ENCODE peak calls at places on chromosome 19, in four cellular contexts. B is HepG2, F is H1, J is K562. E is an unnamed sample.

GRCh38 chr19:14494910-14495677 is 833 bp downstream of the GIPC1 start:
- DNase-seq in B (no peak), F (no peak), J (no peak), E (peak)

GRCh38 chr19:14450876-14451275 is 17.8 kb downstream of the PKN1 start:
- DNase-seq in B (no peak), F (no peak), J (no peak), E (no peak)

GRCh38 chr19:3276341-3276799 is 51.9 kb downstream of the CELF5 start:
- DNase-seq in B (peak), F (peak), J (peak), E (peak)

GRCh38 chr19:29502581-29502850 is 23.3 kb upstream of the VSTM2B start:
- DNase-seq in B (no peak), F (no peak), J (no peak), E (no peak)

GRCh38 chr19:16327501-16327900 is 2.9 kb downstream of the KLF2 start:
- DNase-seq in B (no peak), F (no peak), J (no peak), E (no peak)

GRCh38 chr19:2488405-2488941 is 12.5 kb downstream of the GADD45B start:
- DNase-seq in B (no peak), F (no peak), J (no peak), E (no peak)

GRCh38 chr19:4199699-4200293 is 17.3 kb downstream of the ANKRD24 start:
- DNase-seq in B (peak), F (no peak), J (peak), E (peak)

GRCh38 chr19:47631681-47632446 is 22.9 kb downstream of the BICRA start:
- DNase-seq in B (no peak), F (no peak), J (no peak), E (no peak)

GRCh38 chr19:50046649-50047503 is 21.1 kb downstream of the ZNF473 start:
- DNase-seq in B (peak), F (no peak), J (peak), E (peak)

GRCh38 chr19:58399903-58400637 is 4.6 kb downstream of the RNF225 start:
- DNase-seq in B (no peak), F (no peak), J (peak), E (peak)
- H3K4me2 ChIP-seq in B (peak), F (peak), J (peak), E (peak)

GRCh38 chr19:18769989-18770528 is 21.0 kb downstream of the COMP start:
- DNase-seq in B (no peak), F (no peak), J (no peak), E (no peak)
- TF ChIP-seq TAF1 in B (no peak), F (no peak), J (no peak), E (no peak)

DNA sequence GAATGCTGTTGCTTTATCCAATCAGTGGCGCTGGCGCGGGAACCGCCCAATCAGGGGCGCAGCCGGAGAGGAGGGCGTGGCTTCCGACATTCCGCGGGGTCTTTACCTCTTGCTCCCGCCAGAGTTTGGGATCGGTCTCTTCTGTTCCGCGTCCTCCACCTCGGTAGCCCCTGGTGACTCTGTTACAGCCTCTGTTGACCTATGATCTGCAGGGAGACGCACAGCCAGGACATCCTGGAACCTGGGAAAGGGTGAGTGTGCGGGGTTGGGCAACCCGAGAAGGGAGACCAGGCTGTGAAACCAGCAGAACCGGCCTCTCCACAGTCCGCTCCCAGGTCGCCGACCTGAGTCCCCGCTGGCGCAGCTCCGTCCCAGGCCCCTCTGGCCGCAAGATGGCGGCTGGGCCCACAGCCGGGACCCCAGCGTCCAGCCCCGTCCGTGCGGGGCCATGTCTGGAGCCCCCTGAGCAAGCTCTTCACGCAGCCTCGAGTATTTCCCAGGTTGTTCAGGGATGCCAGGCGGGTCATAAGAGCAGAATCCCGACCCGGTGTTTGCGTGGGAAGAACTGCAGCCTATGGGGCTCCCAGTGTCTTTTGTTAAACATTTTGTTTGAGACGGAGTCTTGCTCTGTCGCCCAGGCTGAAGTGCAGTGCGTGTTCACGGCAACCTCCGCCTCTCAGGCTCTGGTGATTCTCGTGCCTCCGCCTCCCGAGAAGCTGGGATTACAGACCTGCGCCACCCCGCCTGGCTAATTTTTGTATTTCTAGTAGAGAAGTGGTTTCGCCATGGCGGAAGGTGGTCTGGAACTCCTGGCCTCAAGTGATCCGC is 4.4 kb upstream of the ZNF681 start:
- DNase-seq in B (no peak), F (peak), J (peak), E (peak)
- TF ChIP-seq POLR2AphosphoS5 in B (no peak), F (peak), J (peak), E (peak)

DNA sequence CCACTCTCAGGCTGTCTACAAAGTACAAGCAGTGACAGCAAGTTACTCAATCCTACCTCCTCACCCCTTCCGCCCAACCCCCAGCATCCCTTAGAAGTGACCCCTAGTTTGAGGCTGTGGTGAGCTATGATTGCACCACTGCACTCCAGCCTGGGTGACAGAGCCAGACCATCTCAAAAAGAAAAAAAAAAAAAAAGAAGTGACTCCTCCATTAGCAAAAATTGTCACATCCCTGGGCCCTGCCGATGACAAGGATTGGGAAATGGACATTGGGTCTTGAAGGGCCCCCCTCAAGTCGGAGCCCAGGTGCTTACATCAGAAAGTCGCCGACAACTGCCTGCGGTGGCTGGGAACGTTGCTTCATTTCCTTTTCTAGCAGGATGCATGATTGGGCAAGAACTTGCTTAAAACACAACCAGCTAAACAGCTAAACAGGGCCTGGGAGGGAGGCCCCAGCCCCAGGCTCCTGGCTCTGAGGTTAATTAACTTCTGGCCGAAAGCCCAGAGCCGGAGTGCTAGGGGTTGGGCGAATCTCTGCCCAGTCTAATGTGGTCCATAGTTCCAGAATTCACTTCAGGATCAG is 15.3 kb downstream of the RAB3D start:
- DNase-seq in B (peak), F (no peak), J (peak), E (peak)
- H3K4me2 ChIP-seq in B (peak), F (no peak), J (peak), E (peak)

GRCh38 chr19:41357746-41358145 is 4.0 kb upstream of the TGFB1 start:
- DNase-seq in B (no peak), F (no peak), J (no peak), E (peak)

GRCh38 chr19:41354343-41354974 is 737 bp upstream of the TGFB1 start:
- DNase-seq in B (no peak), F (no peak), J (no peak), E (no peak)

GRCh38 chr19:41355035-41355434 is 1.3 kb upstream of the TGFB1 start:
- DNase-seq in B (no peak), F (no peak), J (no peak), E (no peak)

GRCh38 chr19:41356984-41357739 is 3.4 kb upstream of the TGFB1 start:
- DNase-seq in B (no peak), F (no peak), J (no peak), E (peak)

GRCh38 chr19:41355802-41356201 is 2.1 kb upstream of the TGFB1 start:
- DNase-seq in B (no peak), F (no peak), J (no peak), E (peak)
- TF ChIP-seq TAF1 in B (no peak), F (no peak), J (no peak), E (no peak)

GRCh38 chr19:38351865-38352395 is 16.3 kb downstream of the CATSPERG start:
- DNase-seq in B (no peak), F (no peak), J (no peak), E (no peak)
- TF ChIP-seq POLR2AphosphoS5 in B (no peak), F (no peak), J (no peak), E (no peak)

GRCh38 chr19:13052447-13053232 is 50.0 kb downstream of the LYL1 start:
- DNase-seq in B (no peak), F (no peak), J (no peak), E (no peak)
- H3K4me2 ChIP-seq in B (no peak), F (peak), J (no peak), E (peak)